ENCODE peak calls at places on chromosomes 4 and X, in six cellular contexts. Q is hepatocyte; B is suprapubic skin; Y is mesenchymal stem cell; I is Karpas-422; P is CD8-positive, alpha-beta memory T cell. E is an unnamed sample.

GRCh38 chr4:7793186-7793585 is 146.5 kb downstream of the AFAP1 start:
- DNase-seq in P (no peak), Y (no peak), I (no peak), B (peak; percentile 23), Q (no peak), E (no peak)

GRCh38 chr4:55180980-55181379 is 55.6 kb upstream of the KDR start:
- DNase-seq in B (no peak), I (no peak), Q (no peak), P (no peak), Y (peak; percentile 33), E (no peak)

GRCh38 chrX:119729408-119730201 is 28.8 kb upstream of the SOWAHD start:
- DNase-seq in P (peak; percentile 76), B (peak; percentile 77), Q (peak; percentile 66), I (peak; percentile 84), Y (peak; percentile 84), E (peak; percentile 81)

GRCh38 chr4:41258783-41259182 is 2.1 kb downstream of the UCHL1 start:
- DNase-seq in Q (peak; percentile 67), B (no peak), P (no peak), I (peak; percentile 41), Y (peak; percentile 84), E (peak; percentile 70)

GRCh38 chr4:152729466-152729865 is 49.7 kb upstream of the TMEM154 start:
- DNase-seq in I (no peak), B (no peak), Q (no peak), P (no peak), Y (no peak), E (no peak)

GRCh38 chrX:77432998-77433397 is 14.2 kb upstream of the FGF16 start:
- DNase-seq in B (no peak), Y (no peak), P (no peak), Q (no peak), I (no peak), E (no peak)

GRCh38 chr4:130985371-130985770 is 1889.4 kb downstream of the C4orf33 start:
- DNase-seq in B (no peak), Q (no peak), Y (no peak), I (no peak), P (no peak), E (no peak)

GRCh38 chr4:98802673-98803286 is 126.2 kb downstream of the EIF4E start:
- DNase-seq in Y (peak; percentile 21), B (no peak), I (no peak), P (no peak), Q (no peak), E (no peak)

GRCh38 chr4:184309241-184310170 is 91.8 kb upstream of the ENPP6 start:
- DNase-seq in Q (no peak), Y (no peak), P (no peak), I (no peak), B (no peak), E (no peak)

GRCh38 chrX:30414144-30414543 is 105.0 kb upstream of the NR0B1 start:
- DNase-seq in P (no peak), B (no peak), Y (no peak), Q (peak; percentile 11), I (no peak), E (no peak)

GRCh38 chrX:17802756-17803155 is 58.3 kb downstream of the RAI2 start:
- DNase-seq in Y (no peak), Q (no peak), B (no peak), I (no peak), P (no peak), E (no peak)

GRCh38 chr4:62288803-62289541 is 1088.8 kb downstream of the ADGRL3 start:
- DNase-seq in Q (peak; percentile 11), I (no peak), P (no peak), Y (peak; percentile 38), B (no peak), E (no peak)

GRCh38 chr4:71732706-71733105 is 51.2 kb downstream of the GC start:
- DNase-seq in P (no peak), Q (peak; percentile 52), B (no peak), Y (peak; percentile 50), I (peak; percentile 65), E (no peak)

GRCh38 chrX:74419861-74420193 is 1.5 kb upstream of the SLC16A2 start:
- DNase-seq in P (no peak), I (no peak), Q (peak; percentile 37), Y (no peak), B (no peak), E (no peak)

GRCh38 chrX:68832101-68832416 is 3.2 kb downstream of the EFNB1 start:
- DNase-seq in Y (peak; percentile 81), B (peak; percentile 80), Q (peak; percentile 67), I (peak; percentile 60), P (no peak), E (peak; percentile 63)

GRCh38 chr4:11438647-11439046 is 10.0 kb upstream of the HS3ST1 start:
- DNase-seq in Y (no peak), Q (no peak), P (no peak), B (no peak), I (no peak), E (no peak)

GRCh38 chr4:55824865-55825264 is 5.3 kb downstream of the EXOC1L start:
- DNase-seq in B (no peak), Q (no peak), P (no peak), Y (no peak), I (no peak), E (no peak)

GRCh38 chr4:81756973-81757372 is 285.3 kb upstream of the RASGEF1B start:
- DNase-seq in Y (no peak), I (no peak), Q (no peak), P (no peak), B (no peak), E (no peak)

GRCh38 chr4:126572264-126572663 is 1060.5 kb upstream of the INTU start:
- DNase-seq in Y (no peak), B (no peak), I (no peak), P (no peak), Q (no peak), E (no peak)

GRCh38 chr4:88104902-88105610 is 53.4 kb downstream of the ABCG2 start:
- DNase-seq in B (no peak), Q (peak; percentile 14), P (no peak), Y (peak; percentile 83), I (no peak), E (no peak)
- H3K4me1 ChIP-seq in B (peaks cover 14% of the 10 kb centered on the region), Q (peaks cover 22% of the 10 kb centered on the region), P (no peaks in the 10 kb centered on the region), Y (peaks cover 6% of the 10 kb centered on the region), I (no peaks in the 10 kb centered on the region), E (no peaks in the 10 kb centered on the region)

GRCh38 chr4:2792711-2793577 is at the start of gene SH3BP2:
- DNase-seq in P (peak; percentile 76), Y (peak; percentile 72), I (peak; percentile 90), B (peak; percentile 89), Q (peak; percentile 88), E (peak; percentile 93)

GRCh38 chr4:2794707-2795557 is 2.0 kb downstream of the SH3BP2 start:
- DNase-seq in Y (peak; percentile 85), Q (peak; percentile 68), I (no peak), P (no peak), B (peak; percentile 83), E (peak; percentile 44)

GRCh38 chr4:2792396-2792710 is 532 bp upstream of the SH3BP2 start:
- DNase-seq in B (no peak), P (peak; percentile 39), Q (peak; percentile 5), Y (no peak), I (no peak), E (peak; percentile 57)

GRCh38 chr4:2793920-2794706 is 1.2 kb downstream of the SH3BP2 start:
- DNase-seq in I (no peak), Y (peak; percentile 71), P (no peak), B (peak; percentile 79), Q (peak; percentile 58), E (peak; percentile 58)

GRCh38 chr4:2793578-2793919 is 664 bp downstream of the SH3BP2 start:
- DNase-seq in Y (peak; percentile 72), Q (peak; percentile 63), B (peak; percentile 81), I (no peak), P (peak; percentile 51), E (peak; percentile 69)
- H3K27ac ChIP-seq in Y (peak overlapping the region; percentile 63), Q (peak overlapping the region; percentile 89), B (peak overlapping the region; percentile 84), I (no peak overlapping the region), P (peak overlapping the region; percentile 33), E (no peak overlapping the region)

GRCh38 chrX:112113460-112113859 is 30.9 kb upstream of the TRPC5 start:
- DNase-seq in Q (no peak), I (no peak), P (no peak), Y (no peak), B (no peak), E (no peak)
- H3K4me1 ChIP-seq in Q (no peaks in the 10 kb centered on the region), I (no peaks in the 10 kb centered on the region), P (no peaks in the 10 kb centered on the region), Y (no peaks in the 10 kb centered on the region), B (no peaks in the 10 kb centered on the region), E (no peaks in the 10 kb centered on the region)

GRCh38 chr4:147938481-147938880 is 206.6 kb downstream of the ARHGAP10 start:
- DNase-seq in P (no peak), Y (no peak), I (no peak), B (no peak), Q (no peak), E (no peak)

GRCh38 chr4:147943159-147943638 is 211.3 kb downstream of the ARHGAP10 start:
- DNase-seq in Y (no peak), P (no peak), Q (no peak), I (no peak), B (no peak), E (no peak)

GRCh38 chr4:147941373-147941772 is 209.5 kb downstream of the ARHGAP10 start:
- DNase-seq in B (no peak), P (no peak), I (no peak), Y (no peak), Q (no peak), E (no peak)

GRCh38 chr4:147942729-147943128 is 210.8 kb downstream of the ARHGAP10 start:
- DNase-seq in Q (no peak), Y (no peak), I (no peak), P (no peak), B (no peak), E (no peak)

GRCh38 chr4:147940144-147940543 is 208.3 kb downstream of the ARHGAP10 start:
- DNase-seq in B (no peak), I (no peak), P (no peak), Q (no peak), Y (no peak), E (no peak)
- H3K27ac ChIP-seq in B (no peak overlapping the region), I (no peak overlapping the region), P (no peak overlapping the region), Q (no peak overlapping the region), Y (no peak overlapping the region), E (no peak overlapping the region)

E was measured in endodermal cell.